ENCODE peak calls at places on chromosomes 11 and 22, in nine cellular contexts. Y, K, E, I, C, Q, V, H and O are unnamed samples.

GRCh38 chr11:85595285-85595884 is 31.8 kb downstream of the DLG2 start:
- DNase-seq in Y (peak; percentile 46), K (peak; percentile 59), E (no peak), I (no peak), C (peak; percentile 46), Q (no peak), V (no peak), H (peak; percentile 50), O (no peak)

GRCh38 chr11:16606784-16607674 is 131.4 kb upstream of the C11orf58 start:
- DNase-seq in Y (no peak), K (peak; percentile 58), E (peak; percentile 73), I (peak; percentile 28), C (peak; percentile 54), Q (peak; percentile 14), V (peak; percentile 67), H (no peak), O (no peak)

GRCh38 chr11:95831198-95831883 is 41.0 kb downstream of the CEP57 start:
- DNase-seq in Y (no peak), K (no peak), E (no peak), I (no peak), C (no peak), Q (no peak), V (no peak), H (peak; percentile 38), O (no peak)

GRCh38 chr11:76984741-76985140 is 49.5 kb upstream of the B3GNT6 start:
- DNase-seq in Y (no peak), K (no peak), E (no peak), I (no peak), C (no peak), Q (no peak), V (no peak), H (no peak), O (no peak)

GRCh38 chr11:92765965-92766371 is 203.5 kb upstream of the MTNR1B start:
- DNase-seq in Y (no peak), K (peak; percentile 75), E (peak; percentile 76), I (no peak), C (no peak), Q (no peak), V (no peak), H (peak; percentile 63), O (no peak)

GRCh38 chr11:123594188-123594901 is 60.1 kb downstream of the SCN3B start:
- DNase-seq in Y (no peak), K (no peak), E (no peak), I (no peak), C (no peak), Q (no peak), V (no peak), H (no peak), O (no peak)

GRCh38 chr22:27483095-27483798 is 318.3 kb downstream of the MN1 start:
- DNase-seq in Y (no peak), K (no peak), E (no peak), I (no peak), C (no peak), Q (no peak), V (no peak), H (no peak), O (no peak)

GRCh38 chr11:59207988-59208432 is 4.7 kb downstream of the MPEG1 start:
- DNase-seq in Y (no peak), K (peak; percentile 81), E (no peak), I (peak; percentile 51), C (peak; percentile 38), Q (peak; percentile 52), V (no peak), H (peak; percentile 41), O (no peak)

GRCh38 chr11:6251990-6252473 is 7.6 kb upstream of the CCKBR start:
- DNase-seq in Y (no peak), K (no peak), E (no peak), I (peak; percentile 86), C (peak; percentile 51), Q (peak; percentile 24), V (no peak), H (peak; percentile 22), O (no peak)

GRCh38 chr22:44658371-44658953 is 43.5 kb upstream of the PRR5 start:
- DNase-seq in Y (no peak), K (no peak), E (peak; percentile 74), I (no peak), C (no peak), Q (no peak), V (peak; percentile 84), H (peak; percentile 26), O (no peak)

GRCh38 chr11:28606930-28607329 is 498.7 kb downstream of the METTL15 start:
- DNase-seq in Y (no peak), K (peak; percentile 23), E (no peak), I (no peak), C (no peak), Q (no peak), V (no peak), H (no peak), O (no peak)

GRCh38 chr11:47991266-47991830 is 11.0 kb downstream of the PTPRJ start:
- DNase-seq in Y (no peak), K (peak; percentile 60), E (no peak), I (peak; percentile 64), C (no peak), Q (peak; percentile 44), V (no peak), H (peak; percentile 33), O (no peak)

GRCh38 chr11:117199061-117199915 is at the start of gene TAGLN:
- DNase-seq in Y (no peak), K (peak; percentile 95), E (no peak), I (peak; percentile 47), C (no peak), Q (peak; percentile 49), V (peak; percentile 97), H (peak; percentile 37), O (no peak)
- H3K36me3 ChIP-seq in Y (no peaks in the 10 kb centered on the region), K (no peaks in the 10 kb centered on the region), E (no peaks in the 10 kb centered on the region), I (peaks cover 18% of the 10 kb centered on the region), C (peaks cover 4% of the 10 kb centered on the region), Q (peaks cover 3% of the 10 kb centered on the region), V (peaks cover 23% of the 10 kb centered on the region), H (no peaks in the 10 kb centered on the region), O (peaks cover 42% of the 10 kb centered on the region)

GRCh38 chr22:19492504-19493174 is 12.9 kb downstream of the CDC45 start:
- DNase-seq in Y (no peak), K (no peak), E (no peak), I (no peak), C (no peak), Q (no peak), V (no peak), H (no peak), O (no peak)

GRCh38 chr22:19488884-19489843 is 9.4 kb downstream of the CDC45 start:
- DNase-seq in Y (no peak), K (no peak), E (no peak), I (no peak), C (no peak), Q (no peak), V (no peak), H (peak; percentile 25), O (no peak)

GRCh38 chr22:19483481-19484244 is 3.9 kb downstream of the CDC45 start:
- DNase-seq in Y (no peak), K (no peak), E (no peak), I (no peak), C (no peak), Q (no peak), V (no peak), H (peak; percentile 96), O (no peak)

GRCh38 chr22:19490628-19491230 is 11.0 kb downstream of the CDC45 start:
- DNase-seq in Y (no peak), K (no peak), E (no peak), I (no peak), C (no peak), Q (no peak), V (no peak), H (no peak), O (no peak)

DNA sequence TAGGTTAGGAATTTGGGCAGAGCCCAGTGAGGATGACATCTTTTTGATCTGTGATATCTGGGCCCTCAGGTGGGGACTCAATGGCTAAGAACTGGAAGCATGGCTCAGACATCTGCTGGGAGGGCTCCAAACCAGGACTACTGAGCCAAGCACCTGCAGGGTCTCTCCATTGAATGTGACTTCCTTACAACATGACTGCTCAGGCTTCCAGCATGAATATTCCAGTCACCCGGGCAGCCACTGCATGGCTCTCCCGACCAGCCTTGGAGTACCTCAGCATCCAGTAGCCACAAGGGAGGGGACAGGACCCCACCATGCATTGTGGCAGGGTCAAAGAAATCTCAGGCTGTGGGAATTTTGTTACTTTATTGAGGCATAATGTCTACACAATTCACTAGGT is 8.6 kb downstream of the CDC45 start:
- DNase-seq in Y (no peak), K (no peak), E (no peak), I (no peak), C (no peak), Q (no peak), V (no peak), H (no peak), O (no peak)
- TF ChIP-seq POLR2AphosphoS5 in Y (no peak), K (no peak), E (no peak), I (no peak), C (no peak), Q (no peak), V (no peak), H (no peak), O (no peak)

DNA sequence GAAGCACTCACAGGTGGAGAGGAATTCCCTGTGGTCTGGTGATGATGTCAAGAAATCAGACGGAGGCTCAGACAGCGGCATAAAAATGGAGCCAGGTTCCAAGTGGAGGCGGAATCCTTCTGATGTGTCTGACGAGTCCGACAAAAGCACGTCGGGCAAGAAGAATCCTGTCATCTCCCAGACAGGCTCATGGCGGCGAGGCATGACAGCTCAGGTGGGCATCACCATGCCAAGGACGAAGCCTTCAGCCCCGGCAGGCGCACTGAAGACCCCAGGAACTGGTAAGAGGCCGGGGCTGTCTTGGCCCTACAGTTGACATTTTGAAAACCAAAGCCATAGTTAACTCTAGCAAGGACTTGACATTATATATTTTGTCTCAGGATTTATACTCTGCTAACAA is 116.3 kb downstream of the DBX1 start:
- DNase-seq in Y (no peak), K (no peak), E (no peak), I (no peak), C (no peak), Q (no peak), V (no peak), H (no peak), O (no peak)
- H3K36me3 ChIP-seq in Y (no peaks in the 10 kb centered on the region), K (peaks cover 25% of the 10 kb centered on the region), E (no peaks in the 10 kb centered on the region), I (peaks cover 9% of the 10 kb centered on the region), C (no peaks in the 10 kb centered on the region), Q (no peaks in the 10 kb centered on the region), V (peaks cover 12% of the 10 kb centered on the region), H (peaks cover 10% of the 10 kb centered on the region), O (peaks cover 29% of the 10 kb centered on the region)

GRCh38 chr11:61647529-61647928 is 32.7 kb upstream of the DAGLA start:
- DNase-seq in Y (no peak), K (no peak), E (no peak), I (no peak), C (no peak), Q (no peak), V (no peak), H (no peak), O (no peak)

GRCh38 chr11:61650781-61651571 is 29.2 kb upstream of the DAGLA start:
- DNase-seq in Y (no peak), K (peak; percentile 79), E (peak; percentile 80), I (no peak), C (peak; percentile 52), Q (no peak), V (no peak), H (no peak), O (no peak)

GRCh38 chr11:61642162-61642561 is 38.0 kb upstream of the DAGLA start:
- DNase-seq in Y (no peak), K (no peak), E (no peak), I (no peak), C (no peak), Q (no peak), V (no peak), H (no peak), O (no peak)

GRCh38 chr11:61639816-61640443 is 40.3 kb upstream of the DAGLA start:
- DNase-seq in Y (no peak), K (peak; percentile 73), E (no peak), I (no peak), C (no peak), Q (no peak), V (no peak), H (no peak), O (no peak)

GRCh38 chr11:61645179-61645868 is 34.9 kb upstream of the DAGLA start:
- DNase-seq in Y (no peak), K (no peak), E (no peak), I (no peak), C (no peak), Q (no peak), V (no peak), H (no peak), O (no peak)
- TF ChIP-seq POLR2AphosphoS5 in Y (no peak), K (no peak), E (no peak), I (no peak), C (no peak), Q (no peak), V (no peak), H (no peak), O (no peak)